ENCODE peak calls at places on chromosomes 3 and 15, in four cellular contexts. One of them, this sample, is unnamed.

GRCh38 chr3:156631323-156631722 is 43.1 kb upstream of the TIPARP start:
- DNase-seq in stimulated activated CD4-positive, alpha-beta T cell treated with anti-CD3 and anti-CD28 coated beads, Interleukin-4, amount 100 ng/mL, for 4 hours: no peak
- DNase-seq in hypothalamus: no peak
- DNase-seq in HT1080: no peak
- DNase-seq in this sample: no peak

GRCh38 chr3:193873802-193874201 is 262.1 kb upstream of the HES1 start:
- DNase-seq in stimulated activated CD4-positive, alpha-beta T cell treated with anti-CD3 and anti-CD28 coated beads, Interleukin-4, amount 100 ng/mL, for 4 hours: no peak
- DNase-seq in hypothalamus: no peak
- DNase-seq in HT1080: no peak
- DNase-seq in this sample: no peak

GRCh38 chr15:39381517-39381916 is 199.4 kb upstream of the THBS1 start:
- DNase-seq in stimulated activated CD4-positive, alpha-beta T cell treated with anti-CD3 and anti-CD28 coated beads, Interleukin-4, amount 100 ng/mL, for 4 hours: no peak
- DNase-seq in hypothalamus: no peak
- DNase-seq in HT1080: no peak
- DNase-seq in this sample: no peak

GRCh38 chr3:15427182-15427880 is at the start of the genes EAF1 and METTL6:
- DNase-seq in stimulated activated CD4-positive, alpha-beta T cell treated with anti-CD3 and anti-CD28 coated beads, Interleukin-4, amount 100 ng/mL, for 4 hours: peak
- DNase-seq in hypothalamus: peak
- DNase-seq in HT1080: peak
- DNase-seq in this sample: peak

GRCh38 chr3:46840491-46840890 is 22.8 kb downstream of the MYL3 start:
- DNase-seq in stimulated activated CD4-positive, alpha-beta T cell treated with anti-CD3 and anti-CD28 coated beads, Interleukin-4, amount 100 ng/mL, for 4 hours: no peak
- DNase-seq in hypothalamus: no peak
- DNase-seq in HT1080: no peak
- DNase-seq in this sample: no peak

GRCh38 chr15:86555939-86556725 is 476.5 kb downstream of the AGBL1 start:
- DNase-seq in stimulated activated CD4-positive, alpha-beta T cell treated with anti-CD3 and anti-CD28 coated beads, Interleukin-4, amount 100 ng/mL, for 4 hours: no peak
- DNase-seq in hypothalamus: no peak
- DNase-seq in HT1080: peak
- DNase-seq in this sample: no peak

GRCh38 chr3:141345951-141346817 is 22.1 kb upstream of the ZBTB38 start:
- DNase-seq in stimulated activated CD4-positive, alpha-beta T cell treated with anti-CD3 and anti-CD28 coated beads, Interleukin-4, amount 100 ng/mL, for 4 hours: no peak
- DNase-seq in hypothalamus: no peak
- DNase-seq in HT1080: peak
- DNase-seq in this sample: no peak

GRCh38 chr15:96232335-96232734 is 98.2 kb upstream of the NR2F2 start:
- DNase-seq in stimulated activated CD4-positive, alpha-beta T cell treated with anti-CD3 and anti-CD28 coated beads, Interleukin-4, amount 100 ng/mL, for 4 hours: no peak
- DNase-seq in hypothalamus: no peak
- DNase-seq in HT1080: no peak
- DNase-seq in this sample: no peak

GRCh38 chr3:123027292-123028232 is at the start of gene SEMA5B:
- DNase-seq in stimulated activated CD4-positive, alpha-beta T cell treated with anti-CD3 and anti-CD28 coated beads, Interleukin-4, amount 100 ng/mL, for 4 hours: no peak
- DNase-seq in hypothalamus: peak
- DNase-seq in HT1080: no peak
- DNase-seq in this sample: peak

GRCh38 chr3:127166501-127167065 is 26.3 kb upstream of the PRR23E start:
- DNase-seq in stimulated activated CD4-positive, alpha-beta T cell treated with anti-CD3 and anti-CD28 coated beads, Interleukin-4, amount 100 ng/mL, for 4 hours: no peak
- DNase-seq in hypothalamus: no peak
- DNase-seq in HT1080: no peak
- DNase-seq in this sample: no peak

GRCh38 chr3:9087831-9088413 is 124.7 kb upstream of the RAD18 start:
- DNase-seq in stimulated activated CD4-positive, alpha-beta T cell treated with anti-CD3 and anti-CD28 coated beads, Interleukin-4, amount 100 ng/mL, for 4 hours: no peak
- DNase-seq in hypothalamus: no peak
- DNase-seq in HT1080: no peak
- DNase-seq in this sample: no peak

GRCh38 chr3:13135251-13135810 is 62.1 kb upstream of the IQSEC1 start:
- DNase-seq in stimulated activated CD4-positive, alpha-beta T cell treated with anti-CD3 and anti-CD28 coated beads, Interleukin-4, amount 100 ng/mL, for 4 hours: no peak
- DNase-seq in hypothalamus: no peak
- DNase-seq in HT1080: no peak
- DNase-seq in this sample: peak

GRCh38 chr3:11850003-11850402 is 3.3 kb upstream of the TAMM41 start:
- DNase-seq in stimulated activated CD4-positive, alpha-beta T cell treated with anti-CD3 and anti-CD28 coated beads, Interleukin-4, amount 100 ng/mL, for 4 hours: no peak
- DNase-seq in hypothalamus: no peak
- DNase-seq in HT1080: no peak
- DNase-seq in this sample: no peak

GRCh38 chr3:124995460-124995994 is 60.3 kb downstream of the HEG1 start:
- DNase-seq in stimulated activated CD4-positive, alpha-beta T cell treated with anti-CD3 and anti-CD28 coated beads, Interleukin-4, amount 100 ng/mL, for 4 hours: peak
- DNase-seq in hypothalamus: peak
- DNase-seq in HT1080: peak
- DNase-seq in this sample: no peak

GRCh38 chr3:157532529-157533297 is 29.5 kb upstream of the VEPH1 start:
- DNase-seq in stimulated activated CD4-positive, alpha-beta T cell treated with anti-CD3 and anti-CD28 coated beads, Interleukin-4, amount 100 ng/mL, for 4 hours: no peak
- DNase-seq in hypothalamus: no peak
- DNase-seq in HT1080: peak
- DNase-seq in this sample: no peak

GRCh38 chr3:184059424-184059823 is 6.6 kb downstream of the HTR3C start:
- DNase-seq in stimulated activated CD4-positive, alpha-beta T cell treated with anti-CD3 and anti-CD28 coated beads, Interleukin-4, amount 100 ng/mL, for 4 hours: no peak
- DNase-seq in hypothalamus: no peak
- DNase-seq in HT1080: no peak
- DNase-seq in this sample: no peak

GRCh38 chr3:142828703-142829304 is 60.1 kb downstream of the PCOLCE2 start:
- DNase-seq in stimulated activated CD4-positive, alpha-beta T cell treated with anti-CD3 and anti-CD28 coated beads, Interleukin-4, amount 100 ng/mL, for 4 hours: peak
- DNase-seq in hypothalamus: peak
- DNase-seq in HT1080: peak
- DNase-seq in this sample: peak

GRCh38 chr15:58115692-58116091 is 22.5 kb upstream of the AQP9 start:
- DNase-seq in stimulated activated CD4-positive, alpha-beta T cell treated with anti-CD3 and anti-CD28 coated beads, Interleukin-4, amount 100 ng/mL, for 4 hours: no peak
- DNase-seq in hypothalamus: no peak
- DNase-seq in HT1080: peak
- DNase-seq in this sample: no peak

GRCh38 chr3:43638594-43639447 is 17.0 kb upstream of the ANO10 start:
- DNase-seq in stimulated activated CD4-positive, alpha-beta T cell treated with anti-CD3 and anti-CD28 coated beads, Interleukin-4, amount 100 ng/mL, for 4 hours: no peak
- DNase-seq in hypothalamus: no peak
- DNase-seq in HT1080: peak
- DNase-seq in this sample: no peak

GRCh38 chr3:78857494-78858111 is 910.2 kb downstream of the ROBO1 start:
- DNase-seq in stimulated activated CD4-positive, alpha-beta T cell treated with anti-CD3 and anti-CD28 coated beads, Interleukin-4, amount 100 ng/mL, for 4 hours: no peak
- DNase-seq in hypothalamus: no peak
- DNase-seq in HT1080: no peak
- DNase-seq in this sample: no peak

GRCh38 chr15:68512578-68512977 is 66.2 kb upstream of the CORO2B start:
- DNase-seq in stimulated activated CD4-positive, alpha-beta T cell treated with anti-CD3 and anti-CD28 coated beads, Interleukin-4, amount 100 ng/mL, for 4 hours: no peak
- DNase-seq in hypothalamus: no peak
- DNase-seq in HT1080: no peak
- DNase-seq in this sample: no peak

GRCh38 chr3:113132571-113132996 is 78.8 kb upstream of the BOC start:
- DNase-seq in stimulated activated CD4-positive, alpha-beta T cell treated with anti-CD3 and anti-CD28 coated beads, Interleukin-4, amount 100 ng/mL, for 4 hours: no peak
- DNase-seq in hypothalamus: no peak
- DNase-seq in HT1080: peak
- DNase-seq in this sample: no peak

GRCh38 chr3:171967137-171967783 is 72.1 kb upstream of the FNDC3B start:
- DNase-seq in stimulated activated CD4-positive, alpha-beta T cell treated with anti-CD3 and anti-CD28 coated beads, Interleukin-4, amount 100 ng/mL, for 4 hours: no peak
- DNase-seq in hypothalamus: no peak
- DNase-seq in HT1080: peak
- DNase-seq in this sample: no peak

GRCh38 chr15:90042766-90043525 is 41.8 kb downstream of the ZNF710 start:
- DNase-seq in stimulated activated CD4-positive, alpha-beta T cell treated with anti-CD3 and anti-CD28 coated beads, Interleukin-4, amount 100 ng/mL, for 4 hours: no peak
- DNase-seq in hypothalamus: no peak
- DNase-seq in HT1080: no peak
- DNase-seq in this sample: no peak

GRCh38 chr3:133999891-134000685 is 29.6 kb downstream of the SLCO2A1 start:
- DNase-seq in stimulated activated CD4-positive, alpha-beta T cell treated with anti-CD3 and anti-CD28 coated beads, Interleukin-4, amount 100 ng/mL, for 4 hours: no peak
- DNase-seq in hypothalamus: no peak
- DNase-seq in HT1080: no peak
- DNase-seq in this sample: no peak

GRCh38 chr3:187822402-187822801 is 77.1 kb upstream of the BCL6 start:
- DNase-seq in stimulated activated CD4-positive, alpha-beta T cell treated with anti-CD3 and anti-CD28 coated beads, Interleukin-4, amount 100 ng/mL, for 4 hours: no peak
- DNase-seq in hypothalamus: no peak
- DNase-seq in HT1080: no peak
- DNase-seq in this sample: no peak

GRCh38 chr3:124260206-124260915 is 268.4 kb upstream of the ROPN1 start:
- DNase-seq in stimulated activated CD4-positive, alpha-beta T cell treated with anti-CD3 and anti-CD28 coated beads, Interleukin-4, amount 100 ng/mL, for 4 hours: no peak
- DNase-seq in hypothalamus: no peak
- DNase-seq in HT1080: peak
- DNase-seq in this sample: no peak

GRCh38 chr3:167497903-167498302 is 24.1 kb upstream of the SERPINI2 start:
- DNase-seq in stimulated activated CD4-positive, alpha-beta T cell treated with anti-CD3 and anti-CD28 coated beads, Interleukin-4, amount 100 ng/mL, for 4 hours: no peak
- DNase-seq in hypothalamus: no peak
- DNase-seq in HT1080: no peak
- DNase-seq in this sample: no peak

GRCh38 chr3:156678216-156678615 is 3.8 kb downstream of the TIPARP start:
- DNase-seq in stimulated activated CD4-positive, alpha-beta T cell treated with anti-CD3 and anti-CD28 coated beads, Interleukin-4, amount 100 ng/mL, for 4 hours: no peak
- DNase-seq in hypothalamus: no peak
- DNase-seq in HT1080: no peak
- DNase-seq in this sample: no peak

GRCh38 chr15:29747837-29748417 is 74.3 kb downstream of the TJP1 start:
- DNase-seq in stimulated activated CD4-positive, alpha-beta T cell treated with anti-CD3 and anti-CD28 coated beads, Interleukin-4, amount 100 ng/mL, for 4 hours: no peak
- DNase-seq in hypothalamus: no peak
- DNase-seq in HT1080: no peak
- DNase-seq in this sample: no peak

GRCh38 chr3:136690611-136691010 is 61.6 kb downstream of the STAG1 start:
- DNase-seq in stimulated activated CD4-positive, alpha-beta T cell treated with anti-CD3 and anti-CD28 coated beads, Interleukin-4, amount 100 ng/mL, for 4 hours: no peak
- DNase-seq in hypothalamus: no peak
- DNase-seq in HT1080: no peak
- DNase-seq in this sample: no peak

GRCh38 chr3:139827833-139828232 is 107.2 kb upstream of the CLSTN2 start:
- DNase-seq in stimulated activated CD4-positive, alpha-beta T cell treated with anti-CD3 and anti-CD28 coated beads, Interleukin-4, amount 100 ng/mL, for 4 hours: no peak
- DNase-seq in hypothalamus: no peak
- DNase-seq in HT1080: no peak
- DNase-seq in this sample: no peak

GRCh38 chr3:129617381-129618185 is 11.1 kb upstream of the PLXND1 start:
- DNase-seq in stimulated activated CD4-positive, alpha-beta T cell treated with anti-CD3 and anti-CD28 coated beads, Interleukin-4, amount 100 ng/mL, for 4 hours: no peak
- DNase-seq in hypothalamus: no peak
- DNase-seq in HT1080: no peak
- DNase-seq in this sample: no peak

GRCh38 chr3:9078561-9079240 is 115.4 kb upstream of the RAD18 start:
- DNase-seq in stimulated activated CD4-positive, alpha-beta T cell treated with anti-CD3 and anti-CD28 coated beads, Interleukin-4, amount 100 ng/mL, for 4 hours: no peak
- DNase-seq in hypothalamus: no peak
- DNase-seq in HT1080: no peak
- DNase-seq in this sample: no peak

GRCh38 chr3:82067420-82067819 is 306.0 kb upstream of the GBE1 start:
- DNase-seq in stimulated activated CD4-positive, alpha-beta T cell treated with anti-CD3 and anti-CD28 coated beads, Interleukin-4, amount 100 ng/mL, for 4 hours: no peak
- DNase-seq in hypothalamus: no peak
- DNase-seq in HT1080: no peak
- DNase-seq in this sample: no peak

GRCh38 chr3:154139996-154140436 is 18.8 kb downstream of the ARHGEF26 start:
- DNase-seq in stimulated activated CD4-positive, alpha-beta T cell treated with anti-CD3 and anti-CD28 coated beads, Interleukin-4, amount 100 ng/mL, for 4 hours: no peak
- DNase-seq in hypothalamus: no peak
- DNase-seq in HT1080: no peak
- DNase-seq in this sample: no peak

GRCh38 chr3:44355634-44356033 is 17.1 kb downstream of the TCAIM start:
- DNase-seq in stimulated activated CD4-positive, alpha-beta T cell treated with anti-CD3 and anti-CD28 coated beads, Interleukin-4, amount 100 ng/mL, for 4 hours: no peak
- DNase-seq in hypothalamus: no peak
- DNase-seq in HT1080: peak
- DNase-seq in this sample: no peak

GRCh38 chr3:9028134-9028533 is 64.9 kb upstream of the RAD18 start:
- DNase-seq in stimulated activated CD4-positive, alpha-beta T cell treated with anti-CD3 and anti-CD28 coated beads, Interleukin-4, amount 100 ng/mL, for 4 hours: no peak
- DNase-seq in hypothalamus: peak
- DNase-seq in HT1080: no peak
- DNase-seq in this sample: no peak